ENCODE peak calls at places on chromosomes 11 and 22, in nine cellular contexts. B, Y, R, S, Z, O, U, C and W are unnamed samples.

GRCh38 chr11:19646921-19647320 is 65.7 kb upstream of the NAV2 start:
- DNase-seq in B (peak), Y (no peak), R (no peak), S (no peak), Z (no peak), O (no peak), U (no peak), C (peak), W (no peak)

GRCh38 chr11:83456075-83456474 is 169.9 kb upstream of the CCDC90B start:
- DNase-seq in B (no peak), Y (no peak), R (no peak), S (no peak), Z (no peak), O (no peak), U (no peak), C (no peak), W (no peak)

GRCh38 chr11:88292156-88292844 is 45.2 kb downstream of the CTSC start:
- DNase-seq in B (peak), Y (no peak), R (no peak), S (no peak), Z (no peak), O (no peak), U (no peak), C (peak), W (no peak)

GRCh38 chr11:1763796-1764661 is at the start of gene CTSD:
- DNase-seq in B (peak), Y (peak), R (peak), S (peak), Z (peak), O (peak), U (peak), C (peak), W (peak)

GRCh38 chr22:48267681-48268080 is 1505.2 kb downstream of the TBC1D22A start:
- DNase-seq in B (no peak), Y (no peak), R (no peak), S (no peak), Z (no peak), O (no peak), U (no peak), C (no peak), W (no peak)

GRCh38 chr11:63802637-63803414 is 10.4 kb upstream of the SPINDOC start:
- DNase-seq in B (peak), Y (no peak), R (no peak), S (no peak), Z (no peak), O (no peak), U (no peak), C (peak), W (no peak)

GRCh38 chr22:29154364-29155048 is 51.2 kb upstream of the EMID1 start:
- DNase-seq in B (peak), Y (peak), R (peak), S (peak), Z (peak), O (peak), U (peak), C (peak), W (no peak)

GRCh38 chr22:23501244-23501643 is 78.8 kb downstream of the IGLL1 start:
- DNase-seq in B (no peak), Y (peak), R (no peak), S (no peak), Z (no peak), O (no peak), U (no peak), C (no peak), W (no peak)

GRCh38 chr11:1992111-1992510 is 5.5 kb downstream of the H19 start:
- DNase-seq in B (no peak), Y (peak), R (no peak), S (no peak), Z (no peak), O (no peak), U (no peak), C (no peak), W (no peak)

GRCh38 chr11:45042560-45042959 is 91.9 kb upstream of the TP53I11 start:
- DNase-seq in B (peak), Y (no peak), R (no peak), S (no peak), Z (no peak), O (no peak), U (no peak), C (peak), W (no peak)